ENCODE peak calls at places on chromosomes 7 and 10, in six cellular contexts. E, B, G, R, H and K are unnamed samples.

GRCh38 chr7:132065193-132065972 is 509.0 kb upstream of the PODXL start:
- DNase-seq in B (no peak), H (no peak), R (peak; percentile 89), E (no peak), G (peak; percentile 66), K (no peak)

GRCh38 chr10:60536529-60537114 is 146.9 kb upstream of the ANK3 start:
- DNase-seq in R (no peak), B (no peak), E (no peak), G (no peak), H (no peak), K (no peak)

GRCh38 chr10:28400176-28400575 is 97.3 kb upstream of the MPP7 start:
- DNase-seq in E (no peak), R (no peak), H (no peak), B (no peak), G (no peak), K (no peak)

GRCh38 chr10:97916586-97916985 is 66.9 kb downstream of the GOLGA7B start:
- DNase-seq in B (no peak), E (no peak), R (no peak), H (peak; percentile 30), G (no peak), K (no peak)

GRCh38 chr7:93544686-93545085 is 29.8 kb downstream of the CALCR start:
- DNase-seq in E (no peak), G (no peak), H (no peak), B (no peak), R (no peak), K (no peak)

GRCh38 chr7:149818536-149818840 is 19.7 kb upstream of the ZNF862 start:
- DNase-seq in G (no peak), H (no peak), R (no peak), E (no peak), B (no peak), K (no peak)

GRCh38 chr7:126806614-126807013 is 446.1 kb downstream of the GRM8 start:
- DNase-seq in H (no peak), B (no peak), G (no peak), R (no peak), E (no peak), K (no peak)

GRCh38 chr10:116740971-116741370 is 1.4 kb downstream of the HSPA12A start:
- DNase-seq in G (peak; percentile 53), E (no peak), H (no peak), R (no peak), B (no peak), K (no peak)

GRCh38 chr7:78316110-78316509 is 517.5 kb downstream of the PHTF2 start:
- DNase-seq in E (no peak), B (no peak), R (no peak), H (no peak), G (no peak), K (no peak)

GRCh38 chr7:51142741-51143390 is 173.7 kb downstream of the COBL start:
- DNase-seq in G (no peak), E (no peak), R (no peak), B (no peak), H (no peak), K (peak; percentile 81)

GRCh38 chr7:22563621-22564241 is 63.7 kb upstream of the STEAP1B start:
- DNase-seq in E (no peak), B (no peak), R (no peak), G (no peak), H (no peak), K (peak; percentile 77)

GRCh38 chr7:10910447-10910846 is 63.2 kb upstream of the PHF14 start:
- DNase-seq in R (no peak), G (no peak), E (no peak), H (no peak), B (no peak), K (no peak)

GRCh38 chr7:129470411-129470810 is 31.9 kb upstream of the SMKR1 start:
- DNase-seq in B (no peak), G (no peak), H (no peak), E (no peak), R (no peak), K (no peak)

GRCh38 chr10:96053985-96054384 is 10.6 kb downstream of the CCNJ start:
- DNase-seq in E (no peak), R (no peak), H (no peak), G (no peak), B (no peak), K (no peak)

GRCh38 chr10:67110286-67110685 is 184.4 kb downstream of the LRRTM3 start:
- DNase-seq in H (no peak), E (no peak), G (no peak), B (no peak), R (no peak), K (no peak)

GRCh38 chr7:8172372-8173354 is 89.3 kb downstream of the ICA1 start:
- DNase-seq in B (no peak), R (no peak), E (no peak), G (no peak), H (no peak), K (no peak)

GRCh38 chr10:96675846-96676245 is 44.5 kb downstream of the PIK3AP1 start:
- DNase-seq in B (no peak), E (no peak), R (no peak), G (no peak), H (peak; percentile 63), K (no peak)

GRCh38 chr10:21208666-21209316 is 311.7 kb upstream of the NEBL start:
- DNase-seq in B (no peak), E (no peak), H (no peak), G (no peak), R (no peak), K (peak; percentile 66)

GRCh38 chr10:100887761-100888296 is 24.9 kb upstream of the SLF2 start:
- DNase-seq in B (no peak), E (no peak), H (no peak), G (no peak), R (no peak), K (no peak)

GRCh38 chr10:58360412-58361004 is 24.7 kb upstream of the TFAM start:
- DNase-seq in R (no peak), H (no peak), E (no peak), B (no peak), G (no peak), K (no peak)

GRCh38 chr7:88268858-88269257 is 37.8 kb downstream of the STEAP4 start:
- DNase-seq in H (no peak), E (no peak), B (no peak), G (no peak), R (no peak), K (no peak)

GRCh38 chr7:80373431-80374032 is 138.3 kb downstream of the GNAT3 start:
- DNase-seq in H (no peak), G (no peak), R (no peak), B (no peak), E (no peak), K (no peak)

GRCh38 chr10:131318791-131319190 is 7.3 kb upstream of the TCERG1L start:
- DNase-seq in G (no peak), E (no peak), R (no peak), B (no peak), H (no peak), K (no peak)
- TF ChIP-seq CTCF in G (no peak), E (no peak), R (no peak), B (no peak), H (no peak), K (no peak)

GRCh38 chr10:43868362-43868672 is 219.6 kb upstream of the ZNF32 start:
- DNase-seq in H (no peak), E (no peak), R (no peak), B (no peak), G (no peak), K (no peak)
- H3K27ac ChIP-seq in H (no peak overlapping the region), E (no peak overlapping the region), R (peak overlapping the region; percentile 77), B (no peak overlapping the region), G (no peak overlapping the region), K (peak overlapping the region; percentile 35)

GRCh38 chr7:47232751-47233412 is 349.0 kb downstream of the TNS3 start:
- DNase-seq in B (peak; percentile 14), G (no peak), E (no peak), R (no peak), H (no peak), K (no peak)
- TF ChIP-seq CTCF in B (peak; percentile 68), G (no peak), E (no peak), R (no peak), H (no peak), K (no peak)

GRCh38 chr10:102122450-102122849 is 2.3 kb upstream of the LDB1 start:
- DNase-seq in R (no peak), H (no peak), E (no peak), B (no peak), G (no peak), K (no peak)
- H3K27ac ChIP-seq in R (peak overlapping the region; percentile 99), H (no peak overlapping the region), E (no peak overlapping the region), B (no peak overlapping the region), G (peak overlapping the region; percentile 96), K (peak overlapping the region; percentile 99)

GRCh38 chr10:128065881-128066534 is 60.2 kb downstream of the MKI67 start:
- DNase-seq in R (peak; percentile 42), E (no peak), B (no peak), G (no peak), H (no peak), K (no peak)
- TF ChIP-seq CTCF in R (no peak), E (no peak), B (no peak), G (no peak), H (no peak), K (no peak)

GRCh38 chr7:145289384-145289783 is 453.5 kb upstream of the TPK1 start:
- DNase-seq in B (no peak), G (no peak), H (no peak), E (no peak), R (no peak), K (no peak)

GRCh38 chr7:145293793-145294153 is 457.9 kb upstream of the TPK1 start:
- DNase-seq in B (no peak), H (no peak), E (no peak), G (no peak), R (no peak), K (no peak)

GRCh38 chr7:145293120-145293792 is 457.4 kb upstream of the TPK1 start:
- DNase-seq in B (no peak), H (no peak), G (no peak), R (no peak), E (no peak), K (no peak)
- H3K27ac ChIP-seq in B (no peak overlapping the region), H (no peak overlapping the region), G (no peak overlapping the region), R (no peak overlapping the region), E (no peak overlapping the region), K (no peak overlapping the region)

GRCh38 chr7:44221231-44221791 is 20.5 kb downstream of the YKT6 start:
- DNase-seq in B (no peak), R (no peak), G (no peak), H (no peak), E (no peak), K (no peak)
- TF ChIP-seq CTCF in B (no peak), R (no peak), G (no peak), H (no peak), E (no peak), K (no peak)